ENCODE peak calls at places on chromosomes 6 and 20, in ten cellular contexts. One of them, this sample, is unnamed.
A peak's percentile ranks its signal among the peaks of the same experiment; 100 is the strongest.

GRCh38 chr6:72739368-72739779 is 117.5 kb downstream of the KCNQ5 start:
- DNase-seq in epithelial cell of esophagus: no peak
- DNase-seq in neural crest cell: no peak
- DNase-seq in foreskin fibroblast: no peak
- DNase-seq in choroid plexus epithelial cell: no peak
- DNase-seq in osteocyte: no peak
- DNase-seq in astrocyte of the cerebellum: no peak
- DNase-seq in glutamatergic neuron: no peak
- DNase-seq in cardiac muscle cell: no peak
- DNase-seq in kidney: no peak
- DNase-seq in this sample: no peak

GRCh38 chr20:48718914-48719578 is 108.8 kb downstream of the PREX1 start:
- DNase-seq in astrocyte of the cerebellum: no peak
- DNase-seq in epithelial cell of esophagus: no peak
- DNase-seq in cardiac muscle cell: no peak
- DNase-seq in kidney: no peak
- DNase-seq in choroid plexus epithelial cell: no peak
- DNase-seq in glutamatergic neuron: no peak
- DNase-seq in osteocyte: no peak
- DNase-seq in foreskin fibroblast: no peak
- DNase-seq in neural crest cell: no peak
- DNase-seq in this sample: no peak

GRCh38 chr20:10448270-10449156 is 13.4 kb downstream of the SLX4IP start:
- DNase-seq in astrocyte of the cerebellum: no peak
- DNase-seq in neural crest cell: no peak
- DNase-seq in osteocyte: no peak
- DNase-seq in epithelial cell of esophagus: no peak
- DNase-seq in glutamatergic neuron: no peak
- DNase-seq in foreskin fibroblast: no peak
- DNase-seq in kidney: no peak
- DNase-seq in choroid plexus epithelial cell: peak; percentile 50
- DNase-seq in cardiac muscle cell: no peak
- DNase-seq in this sample: no peak

GRCh38 chr6:43628392-43629103 is 516 bp downstream of the GTPBP2 start:
- DNase-seq in cardiac muscle cell: peak; percentile 67
- DNase-seq in kidney: peak; percentile 85
- DNase-seq in glutamatergic neuron: peak; percentile 46
- DNase-seq in neural crest cell: peak; percentile 32
- DNase-seq in osteocyte: no peak
- DNase-seq in astrocyte of the cerebellum: no peak
- DNase-seq in foreskin fibroblast: no peak
- DNase-seq in choroid plexus epithelial cell: peak; percentile 56
- DNase-seq in epithelial cell of esophagus: peak; percentile 36
- DNase-seq in this sample: peak; percentile 47

GRCh38 chr6:2375443-2375842 is 130.0 kb upstream of the GMDS start:
- DNase-seq in epithelial cell of esophagus: no peak
- DNase-seq in neural crest cell: no peak
- DNase-seq in cardiac muscle cell: no peak
- DNase-seq in choroid plexus epithelial cell: no peak
- DNase-seq in foreskin fibroblast: no peak
- DNase-seq in astrocyte of the cerebellum: no peak
- DNase-seq in osteocyte: no peak
- DNase-seq in kidney: no peak
- DNase-seq in glutamatergic neuron: no peak
- DNase-seq in this sample: no peak

GRCh38 chr20:53843645-53844044 is 226.7 kb downstream of the BCAS1 start:
- DNase-seq in cardiac muscle cell: no peak
- DNase-seq in neural crest cell: no peak
- DNase-seq in astrocyte of the cerebellum: no peak
- DNase-seq in choroid plexus epithelial cell: no peak
- DNase-seq in glutamatergic neuron: no peak
- DNase-seq in kidney: no peak
- DNase-seq in epithelial cell of esophagus: no peak
- DNase-seq in foreskin fibroblast: no peak
- DNase-seq in osteocyte: no peak
- DNase-seq in this sample: no peak

GRCh38 chr6:11921017-11921438 is 91.1 kb upstream of the HIVEP1 start:
- DNase-seq in choroid plexus epithelial cell: peak; percentile 91
- DNase-seq in cardiac muscle cell: peak; percentile 27
- DNase-seq in astrocyte of the cerebellum: peak; percentile 68
- DNase-seq in epithelial cell of esophagus: peak; percentile 93
- DNase-seq in kidney: no peak
- DNase-seq in glutamatergic neuron: no peak
- DNase-seq in osteocyte: peak; percentile 87
- DNase-seq in neural crest cell: no peak
- DNase-seq in foreskin fibroblast: peak; percentile 92
- DNase-seq in this sample: no peak

GRCh38 chr20:31566658-31567379 is 38.3 kb upstream of the ID1 start:
- DNase-seq in epithelial cell of esophagus: peak; percentile 70
- DNase-seq in astrocyte of the cerebellum: no peak
- DNase-seq in cardiac muscle cell: no peak
- DNase-seq in choroid plexus epithelial cell: no peak
- DNase-seq in glutamatergic neuron: no peak
- DNase-seq in neural crest cell: no peak
- DNase-seq in kidney: peak; percentile 91
- DNase-seq in foreskin fibroblast: no peak
- DNase-seq in osteocyte: no peak
- DNase-seq in this sample: no peak

GRCh38 chr6:163825033-163825432 is 410.5 kb downstream of the QKI start:
- DNase-seq in astrocyte of the cerebellum: peak; percentile 90
- DNase-seq in neural crest cell: no peak
- DNase-seq in kidney: no peak
- DNase-seq in epithelial cell of esophagus: peak; percentile 33
- DNase-seq in osteocyte: no peak
- DNase-seq in foreskin fibroblast: peak; percentile 8
- DNase-seq in choroid plexus epithelial cell: peak; percentile 18
- DNase-seq in cardiac muscle cell: no peak
- DNase-seq in glutamatergic neuron: no peak
- DNase-seq in this sample: no peak

GRCh38 chr6:163827157-163827556 is 412.6 kb downstream of the QKI start:
- DNase-seq in choroid plexus epithelial cell: no peak
- DNase-seq in cardiac muscle cell: no peak
- DNase-seq in foreskin fibroblast: no peak
- DNase-seq in epithelial cell of esophagus: no peak
- DNase-seq in neural crest cell: no peak
- DNase-seq in glutamatergic neuron: no peak
- DNase-seq in kidney: no peak
- DNase-seq in astrocyte of the cerebellum: no peak
- DNase-seq in osteocyte: no peak
- DNase-seq in this sample: no peak

GRCh38 chr6:163823577-163823976 is 409.1 kb downstream of the QKI start:
- DNase-seq in astrocyte of the cerebellum: no peak
- DNase-seq in cardiac muscle cell: no peak
- DNase-seq in foreskin fibroblast: no peak
- DNase-seq in glutamatergic neuron: no peak
- DNase-seq in choroid plexus epithelial cell: no peak
- DNase-seq in kidney: no peak
- DNase-seq in osteocyte: no peak
- DNase-seq in epithelial cell of esophagus: no peak
- DNase-seq in neural crest cell: no peak
- DNase-seq in this sample: no peak

GRCh38 chr6:163828038-163828790 is 413.7 kb downstream of the QKI start:
- DNase-seq in glutamatergic neuron: no peak
- DNase-seq in choroid plexus epithelial cell: no peak
- DNase-seq in astrocyte of the cerebellum: no peak
- DNase-seq in epithelial cell of esophagus: no peak
- DNase-seq in cardiac muscle cell: no peak
- DNase-seq in osteocyte: no peak
- DNase-seq in kidney: no peak
- DNase-seq in neural crest cell: no peak
- DNase-seq in foreskin fibroblast: no peak
- DNase-seq in this sample: no peak

DNA sequence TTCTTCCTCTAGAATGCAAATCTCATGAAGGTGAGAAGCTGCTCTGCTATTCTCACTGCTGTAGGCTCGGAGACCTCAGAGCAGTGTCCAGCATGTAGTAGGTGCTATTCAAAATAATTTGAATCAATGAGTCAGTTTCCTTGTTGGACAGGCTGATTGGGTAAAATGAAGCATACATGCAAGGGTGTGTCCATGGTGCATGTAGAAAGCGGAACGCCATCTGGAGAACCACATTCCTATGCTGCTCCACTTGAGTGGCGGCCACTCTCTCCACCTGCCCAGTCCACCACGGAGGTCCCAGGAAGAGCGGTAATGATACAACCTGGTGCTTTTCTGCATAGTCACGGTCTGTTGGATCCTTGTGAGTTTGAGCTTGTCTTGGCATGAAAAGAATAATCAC is 412.1 kb downstream of the QKI start:
- DNase-seq in neural crest cell: no peak
- DNase-seq in astrocyte of the cerebellum: no peak
- DNase-seq in osteocyte: no peak
- DNase-seq in kidney: no peak
- DNase-seq in cardiac muscle cell: no peak
- DNase-seq in foreskin fibroblast: no peak
- DNase-seq in epithelial cell of esophagus: peak; percentile 7
- DNase-seq in choroid plexus epithelial cell: no peak
- DNase-seq in glutamatergic neuron: no peak
- DNase-seq in this sample: no peak
- TF ChIP-seq CTCF in neural crest cell: no peak
- TF ChIP-seq CTCF in astrocyte of the cerebellum: no peak
- TF ChIP-seq CTCF in osteocyte: no peak
- TF ChIP-seq CTCF in kidney: no peak
- TF ChIP-seq CTCF in cardiac muscle cell: no peak
- TF ChIP-seq CTCF in foreskin fibroblast: no peak
- TF ChIP-seq CTCF in epithelial cell of esophagus: no peak
- TF ChIP-seq CTCF in choroid plexus epithelial cell: no peak
- TF ChIP-seq CTCF in glutamatergic neuron: no peak
- TF ChIP-seq CTCF in this sample: no peak

DNA sequence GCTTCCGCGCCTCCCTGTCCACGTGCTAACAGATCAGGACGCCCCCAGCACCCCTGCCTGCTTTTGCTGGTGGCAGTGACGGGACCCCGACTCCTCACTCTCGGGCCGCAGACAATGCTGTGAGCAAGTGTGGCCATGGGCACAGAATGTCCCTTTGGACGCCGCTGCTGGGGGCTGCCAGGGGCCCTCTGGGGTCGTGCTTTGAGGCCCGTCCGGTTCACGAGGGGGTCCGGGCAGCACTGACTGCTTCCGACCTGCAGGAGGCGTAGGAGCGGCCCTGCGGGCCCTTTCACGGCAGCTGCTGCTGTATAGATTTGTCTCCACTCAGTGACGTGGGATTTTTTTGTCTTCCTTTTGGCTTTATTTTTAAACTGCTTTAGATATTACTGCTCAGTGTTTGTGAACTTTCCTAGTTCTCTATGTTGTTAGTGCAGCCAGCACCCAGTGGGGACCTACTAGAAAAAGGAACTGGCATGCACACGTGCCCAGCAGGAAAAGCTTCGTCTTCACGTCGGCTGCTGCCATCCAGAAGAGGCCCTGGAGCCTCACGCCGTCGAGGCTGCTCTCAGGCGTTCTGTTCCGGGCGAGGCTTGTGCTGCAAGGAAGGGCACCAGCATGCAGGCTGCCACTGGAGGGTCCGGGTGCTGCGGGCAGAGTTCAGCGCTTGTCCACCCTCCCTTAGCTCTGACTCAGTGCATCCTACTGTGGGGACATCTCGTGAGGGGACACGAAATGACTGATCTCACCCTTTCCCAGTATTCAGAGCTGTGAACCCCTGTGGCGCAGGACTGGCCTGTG is 21.7 kb downstream of the UCKL1 start:
- DNase-seq in astrocyte of the cerebellum: no peak
- DNase-seq in kidney: peak; percentile 63
- DNase-seq in neural crest cell: peak; percentile 36
- DNase-seq in osteocyte: no peak
- DNase-seq in epithelial cell of esophagus: no peak
- DNase-seq in choroid plexus epithelial cell: peak; percentile 19
- DNase-seq in glutamatergic neuron: peak; percentile 72
- DNase-seq in foreskin fibroblast: no peak
- DNase-seq in cardiac muscle cell: peak; percentile 49
- DNase-seq in this sample: peak; percentile 50
- TF ChIP-seq CTCF in astrocyte of the cerebellum: peak; percentile 53
- TF ChIP-seq CTCF in kidney: no peak
- TF ChIP-seq CTCF in neural crest cell: peak; percentile 58
- TF ChIP-seq CTCF in osteocyte: peak; percentile 45
- TF ChIP-seq CTCF in epithelial cell of esophagus: peak; percentile 37
- TF ChIP-seq CTCF in choroid plexus epithelial cell: peak; percentile 57
- TF ChIP-seq CTCF in glutamatergic neuron: peak; percentile 70
- TF ChIP-seq CTCF in foreskin fibroblast: peak; percentile 22
- TF ChIP-seq CTCF in cardiac muscle cell: peak; percentile 31
- TF ChIP-seq CTCF in this sample: peak; percentile 63

GRCh38 chr6:153167026-153167891 is 36.2 kb upstream of the RGS17 start:
- DNase-seq in cardiac muscle cell: no peak
- DNase-seq in glutamatergic neuron: no peak
- DNase-seq in epithelial cell of esophagus: peak; percentile 82
- DNase-seq in kidney: no peak
- DNase-seq in osteocyte: no peak
- DNase-seq in foreskin fibroblast: peak; percentile 83
- DNase-seq in neural crest cell: no peak
- DNase-seq in choroid plexus epithelial cell: peak; percentile 89
- DNase-seq in astrocyte of the cerebellum: peak; percentile 72
- DNase-seq in this sample: no peak
- TF ChIP-seq CTCF in cardiac muscle cell: no peak
- TF ChIP-seq CTCF in glutamatergic neuron: no peak
- TF ChIP-seq CTCF in epithelial cell of esophagus: no peak
- TF ChIP-seq CTCF in kidney: no peak
- TF ChIP-seq CTCF in osteocyte: no peak
- TF ChIP-seq CTCF in foreskin fibroblast: no peak
- TF ChIP-seq CTCF in neural crest cell: no peak
- TF ChIP-seq CTCF in choroid plexus epithelial cell: no peak
- TF ChIP-seq CTCF in astrocyte of the cerebellum: no peak
- TF ChIP-seq CTCF in this sample: no peak

GRCh38 chr6:20789162-20789561 is 254.9 kb downstream of the CDKAL1 start:
- DNase-seq in neural crest cell: no peak
- DNase-seq in cardiac muscle cell: no peak
- DNase-seq in foreskin fibroblast: no peak
- DNase-seq in glutamatergic neuron: no peak
- DNase-seq in epithelial cell of esophagus: peak; percentile 36
- DNase-seq in astrocyte of the cerebellum: peak; percentile 28
- DNase-seq in osteocyte: no peak
- DNase-seq in choroid plexus epithelial cell: peak; percentile 69
- DNase-seq in kidney: no peak
- DNase-seq in this sample: no peak

GRCh38 chr6:20791932-20792331 is 257.7 kb downstream of the CDKAL1 start:
- DNase-seq in epithelial cell of esophagus: no peak
- DNase-seq in foreskin fibroblast: no peak
- DNase-seq in astrocyte of the cerebellum: no peak
- DNase-seq in osteocyte: no peak
- DNase-seq in kidney: no peak
- DNase-seq in cardiac muscle cell: no peak
- DNase-seq in glutamatergic neuron: no peak
- DNase-seq in choroid plexus epithelial cell: peak; percentile 36
- DNase-seq in neural crest cell: no peak
- DNase-seq in this sample: no peak

GRCh38 chr6:20793174-20793573 is 258.9 kb downstream of the CDKAL1 start:
- DNase-seq in neural crest cell: no peak
- DNase-seq in epithelial cell of esophagus: no peak
- DNase-seq in foreskin fibroblast: no peak
- DNase-seq in astrocyte of the cerebellum: no peak
- DNase-seq in kidney: no peak
- DNase-seq in glutamatergic neuron: no peak
- DNase-seq in osteocyte: no peak
- DNase-seq in cardiac muscle cell: no peak
- DNase-seq in choroid plexus epithelial cell: no peak
- DNase-seq in this sample: no peak

GRCh38 chr6:20791074-20791473 is 256.8 kb downstream of the CDKAL1 start:
- DNase-seq in neural crest cell: no peak
- DNase-seq in choroid plexus epithelial cell: no peak
- DNase-seq in osteocyte: no peak
- DNase-seq in kidney: no peak
- DNase-seq in astrocyte of the cerebellum: no peak
- DNase-seq in foreskin fibroblast: no peak
- DNase-seq in epithelial cell of esophagus: no peak
- DNase-seq in glutamatergic neuron: no peak
- DNase-seq in cardiac muscle cell: no peak
- DNase-seq in this sample: no peak

DNA sequence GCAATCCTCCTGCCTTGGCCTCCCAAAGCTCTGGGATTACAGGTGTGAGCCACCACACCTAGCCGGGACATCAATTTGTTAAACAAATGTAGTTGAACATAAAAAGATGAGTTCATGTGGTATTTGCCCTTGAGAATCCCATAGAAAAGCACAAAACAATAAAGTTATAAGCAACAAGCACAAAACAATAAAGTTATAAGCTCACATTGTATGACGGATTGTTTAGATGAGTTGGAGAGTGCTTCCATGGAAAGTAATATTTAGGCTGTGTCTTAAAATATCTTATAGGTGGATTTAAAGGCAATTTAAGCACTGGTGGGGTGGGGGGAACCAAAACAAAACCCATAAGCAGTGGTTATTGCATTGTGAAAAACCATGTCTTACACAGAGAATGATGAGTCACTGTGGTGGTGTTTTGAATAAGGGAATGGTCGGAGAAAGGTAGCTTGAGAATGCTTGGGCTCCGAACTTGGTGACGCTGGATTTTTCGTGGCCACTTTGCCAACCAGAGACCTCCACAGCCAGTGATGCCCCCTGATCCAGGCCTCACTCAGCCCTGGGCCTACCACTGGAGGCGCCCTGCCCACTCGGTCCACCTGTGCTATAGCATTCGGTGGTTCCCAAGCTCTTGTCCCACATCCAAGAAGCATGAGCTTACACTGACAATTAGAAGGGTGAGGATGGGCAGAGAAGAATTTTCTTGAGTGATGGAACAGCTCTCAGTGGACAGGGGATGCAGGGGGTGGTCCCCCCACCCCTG is 256.0 kb downstream of the CDKAL1 start:
- DNase-seq in osteocyte: no peak
- DNase-seq in astrocyte of the cerebellum: no peak
- DNase-seq in choroid plexus epithelial cell: peak; percentile 30
- DNase-seq in epithelial cell of esophagus: no peak
- DNase-seq in kidney: no peak
- DNase-seq in foreskin fibroblast: no peak
- DNase-seq in neural crest cell: no peak
- DNase-seq in glutamatergic neuron: no peak
- DNase-seq in cardiac muscle cell: no peak
- DNase-seq in this sample: no peak
- TF ChIP-seq CTCF in osteocyte: no peak
- TF ChIP-seq CTCF in astrocyte of the cerebellum: no peak
- TF ChIP-seq CTCF in choroid plexus epithelial cell: no peak
- TF ChIP-seq CTCF in epithelial cell of esophagus: no peak
- TF ChIP-seq CTCF in kidney: no peak
- TF ChIP-seq CTCF in foreskin fibroblast: no peak
- TF ChIP-seq CTCF in neural crest cell: no peak
- TF ChIP-seq CTCF in glutamatergic neuron: no peak
- TF ChIP-seq CTCF in cardiac muscle cell: no peak
- TF ChIP-seq CTCF in this sample: no peak

This sample was measured in nephron progenitor cell.